ENCODE peak calls at places on chromosomes 11 and 22, in eight cellular contexts. H is IMR-90, M is endothelial cell of umbilical vein, G is mammary epithelial cell, K is stomach, T is right atrium auricular region, O is left ventricle myocardium inferior, V is SJCRH30. Q is an unnamed sample.

GRCh38 chr11:122656073-122656630 is 630 bp downstream of the UBASH3B start:
- DNase-seq in O (peak), K (peak), G (peak), H (peak), V (no peak), T (no peak), M (peak), Q (peak)

GRCh38 chr11:12150831-12151382 is 40.5 kb downstream of the MICAL2 start:
- DNase-seq in M (no peak), H (peak), T (no peak), K (no peak), G (peak), V (no peak), O (no peak), Q (no peak)

GRCh38 chr22:22030493-22031182 is 48.1 kb upstream of the TOP3B start:
- DNase-seq in G (no peak), T (peak), K (no peak), V (peak), M (peak), H (peak), O (peak), Q (no peak)

GRCh38 chr11:60957188-60957587 is 5.2 kb upstream of the SLC15A3 start:
- DNase-seq in V (no peak), H (no peak), K (no peak), G (peak), M (no peak), O (no peak), T (no peak), Q (no peak)

GRCh38 chr11:12276356-12276755 is 101.0 kb upstream of the PARVA start:
- DNase-seq in H (no peak), K (peak), M (no peak), T (peak), V (no peak), O (no peak), G (no peak), Q (no peak)

GRCh38 chr11:127864861-127865260 is 722.5 kb downstream of the ETS1 start:
- DNase-seq in K (no peak), V (no peak), H (no peak), T (no peak), M (no peak), G (no peak), O (no peak), Q (no peak)

GRCh38 chr11:134047586-134047999 is 21.3 kb upstream of the JAM3 start:
- DNase-seq in G (peak), K (no peak), V (peak), H (peak), T (peak), M (no peak), O (peak), Q (no peak)

GRCh38 chr11:36333897-36334296 is 37.8 kb downstream of the PRR5L start:
- DNase-seq in G (peak), K (no peak), H (peak), T (no peak), O (no peak), V (peak), M (peak), Q (no peak)

GRCh38 chr22:22210375-22210774 is 34.2 kb upstream of the VPREB1 start:
- DNase-seq in O (no peak), M (peak), T (no peak), V (no peak), K (no peak), H (peak), G (peak), Q (no peak)

GRCh38 chr11:121651267-121651625 is 198.5 kb upstream of the SORL1-AS1 start:
- DNase-seq in K (no peak), M (no peak), O (no peak), G (no peak), V (no peak), H (no peak), T (no peak), Q (no peak)

GRCh38 chr11:117589024-117589423 is 208.0 kb downstream of the DSCAML1 start:
- DNase-seq in H (no peak), K (no peak), O (no peak), G (no peak), T (no peak), V (no peak), M (no peak), Q (no peak)

GRCh38 chr11:65887723-65888162 is 528 bp downstream of the FIBP start:
- DNase-seq in G (peak), V (no peak), O (no peak), K (no peak), M (no peak), T (no peak), H (peak), Q (no peak)

GRCh38 chr22:44587004-44587793 is 89.2 kb upstream of the RTL6 start:
- DNase-seq in K (no peak), V (peak), G (peak), T (no peak), M (no peak), H (peak), O (peak), Q (no peak)

GRCh38 chr11:12677131-12677530 is 2.9 kb downstream of the TEAD1 start:
- DNase-seq in V (peak), M (peak), O (no peak), T (no peak), H (no peak), K (no peak), G (no peak), Q (no peak)

GRCh38 chr11:69230856-69231425 is 63.0 kb upstream of the MYEOV start:
- DNase-seq in O (no peak), M (no peak), G (no peak), T (no peak), K (peak), H (no peak), V (peak), Q (no peak)

GRCh38 chr22:27474112-27474571 is 327.4 kb downstream of the MN1 start:
- DNase-seq in V (no peak), G (peak), H (no peak), M (no peak), T (no peak), O (no peak), K (no peak), Q (no peak)

GRCh38 chr22:37581534-37581933 is 1.6 kb upstream of the LGALS2 start:
- DNase-seq in O (peak), G (no peak), V (no peak), T (no peak), K (peak), H (no peak), M (no peak), Q (no peak)

GRCh38 chr11:2919188-2919587 is 10.0 kb downstream of the PHLDA2 start:
- DNase-seq in H (no peak), T (no peak), K (no peak), G (no peak), O (no peak), V (no peak), M (no peak), Q (no peak)

GRCh38 chr11:101090679-101091270 is 38.8 kb downstream of the PGR start:
- DNase-seq in H (no peak), T (no peak), V (no peak), M (no peak), O (no peak), K (no peak), G (no peak), Q (no peak)

GRCh38 chr11:59901306-59901705 is 22.7 kb downstream of the OOSP3 start:
- DNase-seq in M (peak), O (no peak), K (no peak), T (no peak), G (peak), V (peak), H (no peak), Q (no peak)

GRCh38 chr11:35389897-35390462 is 29.4 kb downstream of the SLC1A2 start:
- DNase-seq in G (no peak), V (no peak), K (no peak), M (no peak), O (no peak), T (no peak), H (no peak), Q (no peak)

GRCh38 chr22:46469701-46470100 is 67.7 kb downstream of the CELSR1 start:
- DNase-seq in M (no peak), H (no peak), T (no peak), K (peak), G (no peak), O (no peak), V (no peak), Q (no peak)

DNA sequence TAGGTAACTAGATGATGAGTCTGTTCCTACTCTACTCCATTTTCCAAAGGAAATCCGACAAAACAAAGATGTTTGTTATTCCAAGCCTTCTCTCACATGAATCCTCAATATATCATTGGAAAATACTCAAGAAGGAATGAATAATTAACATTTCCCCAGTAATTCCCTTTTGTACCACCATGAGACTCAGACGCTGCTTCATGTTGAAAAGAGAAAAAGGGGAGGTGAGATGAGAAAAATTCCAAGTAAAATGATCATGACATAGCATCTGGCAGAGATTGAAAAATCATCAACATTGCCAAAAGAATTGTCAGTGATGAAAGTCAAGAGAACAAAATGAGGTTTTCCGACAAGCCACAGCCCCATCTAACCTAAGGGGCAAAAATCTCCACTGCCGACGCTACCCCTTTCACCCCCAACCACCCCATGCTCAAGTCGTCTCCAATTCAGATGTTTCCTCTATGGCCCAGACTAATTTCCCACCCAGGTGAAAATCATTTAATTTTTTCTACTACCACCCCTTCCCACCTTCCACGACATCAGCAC is 1.3 kb downstream of the RAB6A start:
- DNase-seq in K (no peak), T (no peak), M (peak), O (no peak), G (no peak), H (peak), V (no peak), Q (no peak)
- H3K27ac ChIP-seq in K (peak), T (peak), M (peak), O (peak), G (peak), H (peak), V (peak), Q (no peak)

GRCh38 chr11:72834905-72835304 is 20.7 kb downstream of the ATG16L2 start:
- DNase-seq in K (no peak), T (peak), O (no peak), G (no peak), V (no peak), M (no peak), H (no peak), Q (no peak)

GRCh38 chr11:72833792-72834501 is 19.7 kb downstream of the ATG16L2 start:
- DNase-seq in O (no peak), H (no peak), M (no peak), T (peak), K (no peak), G (no peak), V (no peak), Q (no peak)

GRCh38 chr11:72833083-72833733 is 19.0 kb downstream of the ATG16L2 start:
- DNase-seq in G (no peak), H (no peak), V (no peak), M (no peak), O (no peak), K (no peak), T (no peak), Q (no peak)

GRCh38 chr11:72838691-72839305 is 24.6 kb downstream of the ATG16L2 start:
- DNase-seq in G (peak), M (no peak), K (no peak), V (no peak), H (peak), O (no peak), T (no peak), Q (no peak)

GRCh38 chr11:72836111-72836510 is 21.9 kb downstream of the ATG16L2 start:
- DNase-seq in H (no peak), G (no peak), M (peak), T (no peak), V (peak), K (no peak), O (peak), Q (no peak)
- H3K27ac ChIP-seq in H (peak), G (no peak), M (peak), T (peak), V (peak), K (peak), O (peak), Q (no peak)

GRCh38 chr22:30204015-30204741 is 42.4 kb downstream of the LIF start:
- DNase-seq in G (no peak), M (no peak), O (no peak), H (no peak), T (no peak), V (no peak), K (peak), Q (no peak)
- H3K27ac ChIP-seq in G (peak), M (no peak), O (peak), H (peak), T (peak), V (peak), K (peak), Q (no peak)

DNA sequence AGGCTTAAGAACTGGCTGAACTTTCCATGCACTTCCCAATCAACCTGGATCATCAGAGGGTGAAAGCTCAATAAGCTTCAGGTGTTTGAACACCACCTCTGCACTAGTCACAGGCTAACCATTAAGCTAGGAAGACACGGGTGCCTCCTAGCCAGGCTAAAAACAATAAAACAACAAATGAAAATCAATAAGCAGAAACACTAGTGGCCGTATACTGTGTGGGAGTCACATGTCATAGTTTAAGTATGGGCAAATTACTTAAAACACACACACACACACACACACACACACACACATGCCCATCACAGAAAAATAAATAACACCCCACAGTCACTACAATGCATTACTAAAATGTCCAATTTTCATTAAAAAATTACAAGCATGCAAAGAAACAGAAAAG is 85.2 kb downstream of the APOL5 start:
- DNase-seq in G (no peak), O (no peak), M (no peak), T (no peak), H (no peak), K (no peak), V (no peak), Q (no peak)
- H3K27ac ChIP-seq in G (no peak), O (no peak), M (no peak), T (no peak), H (peak), K (no peak), V (no peak), Q (no peak)

DNA sequence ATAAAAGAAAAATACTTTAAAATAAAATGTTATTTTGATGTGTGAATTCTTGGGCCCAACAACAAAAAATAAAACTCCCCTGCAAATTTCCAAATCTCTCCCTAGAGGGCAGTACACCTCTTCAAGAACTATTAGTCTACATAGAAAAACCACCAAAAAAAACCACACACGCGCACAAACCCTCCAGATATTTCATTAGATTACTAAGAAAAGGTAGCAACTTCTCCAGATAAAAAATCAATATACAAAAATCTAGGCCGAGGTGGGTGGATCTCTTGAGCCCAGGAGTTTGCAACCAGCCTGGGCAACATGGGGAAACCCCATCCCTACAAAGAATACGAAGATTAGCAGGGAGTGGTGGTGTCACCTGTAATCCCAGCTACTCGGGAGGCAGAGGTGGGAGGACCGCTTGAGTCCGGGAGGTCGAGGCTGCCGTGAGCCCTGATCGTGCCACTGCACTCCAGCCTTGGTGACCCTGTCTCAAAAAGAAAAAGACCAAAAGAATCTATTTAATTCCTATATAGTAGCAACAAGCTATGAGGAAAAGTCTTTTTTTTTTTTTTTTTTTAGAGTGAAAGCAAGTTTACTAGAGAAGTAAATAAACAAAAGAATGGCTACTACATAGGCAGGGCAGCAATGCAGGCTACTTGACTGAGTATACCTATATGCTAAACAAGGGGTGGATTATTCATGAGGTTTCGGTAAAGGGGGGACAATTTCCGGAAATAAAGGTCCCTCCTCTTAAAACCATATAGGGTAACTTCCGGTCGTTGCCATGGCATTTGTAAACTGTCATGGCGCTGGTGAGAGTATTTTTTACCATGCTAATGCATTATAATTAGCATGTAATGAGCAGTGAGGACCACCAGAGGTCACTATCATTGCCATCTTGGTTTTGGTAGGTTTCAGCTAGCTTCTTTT is 13.1 kb downstream of the B3GNT6 start:
- DNase-seq in V (peak), M (peak), T (peak), H (peak), O (peak), G (peak), K (peak), Q (peak)
- H3K27ac ChIP-seq in V (no peak), M (no peak), T (no peak), H (no peak), O (no peak), G (peak), K (peak), Q (no peak)

DNA sequence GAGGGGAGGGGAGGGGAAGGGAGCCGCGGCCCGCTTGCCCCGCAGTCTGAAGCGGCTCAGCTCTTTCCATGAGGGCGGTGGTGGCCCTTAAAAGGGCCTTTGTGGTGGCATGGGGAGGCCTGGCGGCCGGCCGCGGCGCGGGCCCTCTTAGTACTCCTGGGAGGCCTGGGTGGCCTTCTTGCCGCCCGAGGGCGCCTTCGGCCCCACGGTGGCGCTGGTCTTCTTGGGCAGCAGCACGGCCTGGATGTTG is 6.9 kb downstream of the DPAGT1 start:
- DNase-seq in T (peak), H (peak), M (peak), V (peak), O (peak), G (peak), K (peak), Q (peak)
- H3K27ac ChIP-seq in T (peak), H (peak), M (peak), V (peak), O (peak), G (peak), K (peak), Q (peak)

DNA sequence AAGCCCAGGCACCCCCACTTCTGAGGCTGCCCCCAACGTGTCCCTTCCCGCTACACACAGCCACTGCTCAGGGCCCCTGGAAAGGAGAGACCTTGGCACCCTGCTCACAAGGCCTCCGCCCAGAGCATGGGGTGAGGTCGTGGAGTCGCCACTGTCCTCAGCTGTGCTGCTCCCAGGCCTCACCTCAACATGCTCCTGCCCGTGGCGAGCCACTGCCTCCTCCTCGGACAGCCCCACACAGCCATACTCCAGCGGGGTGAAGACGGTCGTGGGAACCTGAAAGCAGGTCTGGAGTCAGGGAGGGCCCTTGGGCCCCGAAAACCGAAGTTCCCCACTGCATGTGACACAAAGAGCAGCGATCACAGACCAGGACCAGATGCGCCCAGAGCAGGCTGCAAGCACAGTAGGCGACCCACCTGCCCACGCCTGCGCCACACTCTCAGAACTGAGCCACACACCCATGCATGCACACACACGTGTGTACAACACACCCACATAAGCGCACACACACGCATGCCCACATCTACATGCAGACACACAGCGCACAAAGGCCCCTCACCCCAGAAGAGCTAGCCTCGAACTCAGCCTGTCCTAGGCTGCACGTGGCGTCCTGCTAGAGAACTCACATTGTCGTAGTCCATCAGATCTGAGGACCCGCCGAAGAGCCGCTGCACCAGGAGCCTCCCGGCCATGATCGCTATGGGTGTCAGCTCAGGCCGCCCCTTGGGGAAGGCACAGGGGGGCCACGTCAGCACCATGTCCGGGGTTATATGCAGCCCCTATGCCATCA is 25.5 kb upstream of the GNB1L start:
- DNase-seq in V (no peak), K (no peak), T (no peak), G (no peak), M (no peak), O (no peak), H (no peak), Q (no peak)
- H3K27ac ChIP-seq in V (peak), K (no peak), T (no peak), G (peak), M (peak), O (peak), H (peak), Q (no peak)